ENCODE peak calls at places on chromosomes 5 and 9, in seven cellular contexts. Q, T, L, Y, M, N and G are unnamed samples.
A peak's percentile ranks its signal among the peaks of the same experiment; 100 is the strongest.

GRCh38 chr5:54093081-54093492 is 217.3 kb downstream of the ARL15 start:
- DNase-seq in Q (peak; percentile 62), T (no peak), L (peak; percentile 25), Y (no peak), M (no peak), N (no peak), G (no peak)

GRCh38 chr9:6897831-6898230 is 140.1 kb downstream of the KDM4C start:
- DNase-seq in Q (no peak), T (no peak), L (peak; percentile 64), Y (no peak), M (no peak), N (no peak), G (no peak)

GRCh38 chr9:109956811-109957440 is 176.9 kb downstream of the PALM2AKAP2 start:
- DNase-seq in Q (no peak), T (no peak), L (no peak), Y (no peak), M (peak; percentile 33), N (no peak), G (peak; percentile 6)

GRCh38 chr5:172543484-172544298 is 89.4 kb upstream of the SH3PXD2B start:
- DNase-seq in Q (no peak), T (no peak), L (no peak), Y (no peak), M (no peak), N (no peak), G (no peak)

GRCh38 chr5:137619191-137619870 is 116.6 kb downstream of the KLHL3 start:
- DNase-seq in Q (peak; percentile 43), T (peak; percentile 75), L (peak; percentile 94), Y (peak; percentile 8), M (peak; percentile 96), N (no peak), G (peak; percentile 93)

GRCh38 chr5:579746-580366 is 32.3 kb upstream of the CEP72 start:
- DNase-seq in Q (peak; percentile 33), T (no peak), L (no peak), Y (no peak), M (no peak), N (no peak), G (no peak)

GRCh38 chr5:56123531-56124243 is 109.4 kb downstream of the ANKRD55 start:
- DNase-seq in Q (no peak), T (no peak), L (no peak), Y (no peak), M (peak; percentile 99), N (no peak), G (peak; percentile 98)

GRCh38 chr5:127064253-127064652 is 9.0 kb downstream of the C5orf63 start:
- DNase-seq in Q (no peak), T (no peak), L (no peak), Y (no peak), M (no peak), N (no peak), G (no peak)

GRCh38 chr9:23526806-23527205 is 299.2 kb downstream of the ELAVL2 start:
- DNase-seq in Q (no peak), T (no peak), L (no peak), Y (no peak), M (no peak), N (no peak), G (no peak)

GRCh38 chr9:7906783-7907182 is 107.2 kb upstream of the DMAC1 start:
- DNase-seq in Q (no peak), T (no peak), L (no peak), Y (no peak), M (no peak), N (no peak), G (no peak)

GRCh38 chr5:66436721-66437120 is 159.5 kb upstream of the MAST4 start:
- DNase-seq in Q (no peak), T (no peak), L (no peak), Y (no peak), M (no peak), N (no peak), G (no peak)

GRCh38 chr9:97990259-97990658 is 7.1 kb downstream of the ANP32B start:
- DNase-seq in Q (no peak), T (no peak), L (no peak), Y (no peak), M (peak; percentile 68), N (no peak), G (peak; percentile 33)

GRCh38 chr5:86861514-86861913 is 243.8 kb downstream of the COX7C start:
- DNase-seq in Q (no peak), T (no peak), L (peak; percentile 50), Y (no peak), M (no peak), N (no peak), G (no peak)

GRCh38 chr5:36877667-36878420 is 1.3 kb downstream of the NIPBL start:
- DNase-seq in Q (peak; percentile 68), T (peak; percentile 23), L (no peak), Y (peak; percentile 71), M (no peak), N (no peak), G (no peak)

GRCh38 chr5:133978943-133979342 is 10.5 kb upstream of the C5orf15 start:
- DNase-seq in Q (no peak), T (no peak), L (no peak), Y (no peak), M (no peak), N (no peak), G (no peak)